ENCODE peak calls at places on chromosomes 6 and 20, in six cellular contexts. One of them, this sample, is unnamed.
A peak's percentile ranks its signal among the peaks of the same experiment; 100 is the strongest.

GRCh38 chr6:3742426-3743344 is 8.8 kb downstream of the PXDC1 start:
- DNase-seq in H54: peak; percentile 65
- DNase-seq in activated CD4-positive, CD25-positive, alpha-beta regulatory T cell: peak; percentile 95
- DNase-seq in stimulated activated CD8-positive, alpha-beta memory T cell treated with anti-CD3 and anti-CD28 coated beads, Interleukin-15, amount 100 ng/mL, for 24 hours: peak; percentile 98
- DNase-seq in NCI-H2029 treated with DMSO at 0.1 percent for 48 hours: peak; percentile 99
- DNase-seq in activated CD8-positive, alpha-beta T cell treated with anti-CD3 and anti-CD28 coated beads, Interleukin-2, amount 10 ng/mL, durations not matched to agents 7 days and 5 days: peak; percentile 90
- DNase-seq in this sample: peak; percentile 71

GRCh38 chr6:38974389-38975133 is 74.0 kb upstream of the GLP1R start:
- DNase-seq in stimulated activated CD8-positive, alpha-beta memory T cell treated with anti-CD3 and anti-CD28 coated beads, Interleukin-15, amount 100 ng/mL, for 24 hours: no peak
- DNase-seq in activated CD4-positive, CD25-positive, alpha-beta regulatory T cell: no peak
- DNase-seq in NCI-H2029 treated with DMSO at 0.1 percent for 48 hours: peak; percentile 88
- DNase-seq in H54: no peak
- DNase-seq in activated CD8-positive, alpha-beta T cell treated with anti-CD3 and anti-CD28 coated beads, Interleukin-2, amount 10 ng/mL, durations not matched to agents 7 days and 5 days: no peak
- DNase-seq in this sample: peak; percentile 47

GRCh38 chr6:36838896-36839818 is at the start of gene CPNE5:
- DNase-seq in NCI-H2029 treated with DMSO at 0.1 percent for 48 hours: no peak
- DNase-seq in activated CD4-positive, CD25-positive, alpha-beta regulatory T cell: no peak
- DNase-seq in activated CD8-positive, alpha-beta T cell treated with anti-CD3 and anti-CD28 coated beads, Interleukin-2, amount 10 ng/mL, durations not matched to agents 7 days and 5 days: no peak
- DNase-seq in stimulated activated CD8-positive, alpha-beta memory T cell treated with anti-CD3 and anti-CD28 coated beads, Interleukin-15, amount 100 ng/mL, for 24 hours: no peak
- DNase-seq in H54: no peak
- DNase-seq in this sample: peak; percentile 15

GRCh38 chr6:150607044-150607650 is 7.5 kb downstream of the PLEKHG1 start:
- DNase-seq in stimulated activated CD8-positive, alpha-beta memory T cell treated with anti-CD3 and anti-CD28 coated beads, Interleukin-15, amount 100 ng/mL, for 24 hours: no peak
- DNase-seq in activated CD4-positive, CD25-positive, alpha-beta regulatory T cell: no peak
- DNase-seq in H54: no peak
- DNase-seq in activated CD8-positive, alpha-beta T cell treated with anti-CD3 and anti-CD28 coated beads, Interleukin-2, amount 10 ng/mL, durations not matched to agents 7 days and 5 days: no peak
- DNase-seq in NCI-H2029 treated with DMSO at 0.1 percent for 48 hours: no peak
- DNase-seq in this sample: no peak

GRCh38 chr6:159969204-159969912 is 476 bp downstream of the IGF2R start:
- DNase-seq in activated CD4-positive, CD25-positive, alpha-beta regulatory T cell: peak; percentile 10
- DNase-seq in stimulated activated CD8-positive, alpha-beta memory T cell treated with anti-CD3 and anti-CD28 coated beads, Interleukin-15, amount 100 ng/mL, for 24 hours: no peak
- DNase-seq in activated CD8-positive, alpha-beta T cell treated with anti-CD3 and anti-CD28 coated beads, Interleukin-2, amount 10 ng/mL, durations not matched to agents 7 days and 5 days: peak; percentile 43
- DNase-seq in NCI-H2029 treated with DMSO at 0.1 percent for 48 hours: no peak
- DNase-seq in H54: no peak
- DNase-seq in this sample: peak; percentile 42

GRCh38 chr6:154236646-154237236 is 119.9 kb downstream of the IPCEF1 start:
- DNase-seq in activated CD8-positive, alpha-beta T cell treated with anti-CD3 and anti-CD28 coated beads, Interleukin-2, amount 10 ng/mL, durations not matched to agents 7 days and 5 days: no peak
- DNase-seq in NCI-H2029 treated with DMSO at 0.1 percent for 48 hours: no peak
- DNase-seq in activated CD4-positive, CD25-positive, alpha-beta regulatory T cell: no peak
- DNase-seq in stimulated activated CD8-positive, alpha-beta memory T cell treated with anti-CD3 and anti-CD28 coated beads, Interleukin-15, amount 100 ng/mL, for 24 hours: no peak
- DNase-seq in H54: no peak
- DNase-seq in this sample: no peak

GRCh38 chr6:113293106-113293505 is 564.0 kb upstream of the MARCKS start:
- DNase-seq in stimulated activated CD8-positive, alpha-beta memory T cell treated with anti-CD3 and anti-CD28 coated beads, Interleukin-15, amount 100 ng/mL, for 24 hours: no peak
- DNase-seq in activated CD4-positive, CD25-positive, alpha-beta regulatory T cell: no peak
- DNase-seq in NCI-H2029 treated with DMSO at 0.1 percent for 48 hours: no peak
- DNase-seq in H54: no peak
- DNase-seq in activated CD8-positive, alpha-beta T cell treated with anti-CD3 and anti-CD28 coated beads, Interleukin-2, amount 10 ng/mL, durations not matched to agents 7 days and 5 days: no peak
- DNase-seq in this sample: no peak

GRCh38 chr6:145135702-145136101 is 599.6 kb downstream of the EPM2A start:
- DNase-seq in activated CD4-positive, CD25-positive, alpha-beta regulatory T cell: no peak
- DNase-seq in activated CD8-positive, alpha-beta T cell treated with anti-CD3 and anti-CD28 coated beads, Interleukin-2, amount 10 ng/mL, durations not matched to agents 7 days and 5 days: no peak
- DNase-seq in H54: no peak
- DNase-seq in NCI-H2029 treated with DMSO at 0.1 percent for 48 hours: no peak
- DNase-seq in stimulated activated CD8-positive, alpha-beta memory T cell treated with anti-CD3 and anti-CD28 coated beads, Interleukin-15, amount 100 ng/mL, for 24 hours: no peak
- DNase-seq in this sample: no peak

GRCh38 chr6:145310116-145310515 is 425.2 kb downstream of the EPM2A start:
- DNase-seq in NCI-H2029 treated with DMSO at 0.1 percent for 48 hours: no peak
- DNase-seq in H54: no peak
- DNase-seq in activated CD4-positive, CD25-positive, alpha-beta regulatory T cell: no peak
- DNase-seq in stimulated activated CD8-positive, alpha-beta memory T cell treated with anti-CD3 and anti-CD28 coated beads, Interleukin-15, amount 100 ng/mL, for 24 hours: no peak
- DNase-seq in activated CD8-positive, alpha-beta T cell treated with anti-CD3 and anti-CD28 coated beads, Interleukin-2, amount 10 ng/mL, durations not matched to agents 7 days and 5 days: no peak
- DNase-seq in this sample: peak; percentile 85

GRCh38 chr20:49380245-49380875 is 102.1 kb downstream of the KCNB1 start:
- DNase-seq in H54: no peak
- DNase-seq in activated CD4-positive, CD25-positive, alpha-beta regulatory T cell: no peak
- DNase-seq in activated CD8-positive, alpha-beta T cell treated with anti-CD3 and anti-CD28 coated beads, Interleukin-2, amount 10 ng/mL, durations not matched to agents 7 days and 5 days: no peak
- DNase-seq in NCI-H2029 treated with DMSO at 0.1 percent for 48 hours: no peak
- DNase-seq in stimulated activated CD8-positive, alpha-beta memory T cell treated with anti-CD3 and anti-CD28 coated beads, Interleukin-15, amount 100 ng/mL, for 24 hours: no peak
- DNase-seq in this sample: no peak

GRCh38 chr20:54486583-54486982 is 11.2 kb downstream of the DOK5 start:
- DNase-seq in activated CD4-positive, CD25-positive, alpha-beta regulatory T cell: no peak
- DNase-seq in H54: no peak
- DNase-seq in stimulated activated CD8-positive, alpha-beta memory T cell treated with anti-CD3 and anti-CD28 coated beads, Interleukin-15, amount 100 ng/mL, for 24 hours: no peak
- DNase-seq in NCI-H2029 treated with DMSO at 0.1 percent for 48 hours: no peak
- DNase-seq in activated CD8-positive, alpha-beta T cell treated with anti-CD3 and anti-CD28 coated beads, Interleukin-2, amount 10 ng/mL, durations not matched to agents 7 days and 5 days: no peak
- DNase-seq in this sample: no peak

GRCh38 chr6:7261030-7261841 is 51.8 kb downstream of the SSR1 start:
- DNase-seq in activated CD8-positive, alpha-beta T cell treated with anti-CD3 and anti-CD28 coated beads, Interleukin-2, amount 10 ng/mL, durations not matched to agents 7 days and 5 days: peak; percentile 38
- DNase-seq in activated CD4-positive, CD25-positive, alpha-beta regulatory T cell: no peak
- DNase-seq in stimulated activated CD8-positive, alpha-beta memory T cell treated with anti-CD3 and anti-CD28 coated beads, Interleukin-15, amount 100 ng/mL, for 24 hours: peak; percentile 7
- DNase-seq in NCI-H2029 treated with DMSO at 0.1 percent for 48 hours: peak; percentile 72
- DNase-seq in H54: peak; percentile 95
- DNase-seq in this sample: peak; percentile 88

GRCh38 chr20:2771631-2772080 is 28.8 kb downstream of the CPXM1 start:
- DNase-seq in NCI-H2029 treated with DMSO at 0.1 percent for 48 hours: no peak
- DNase-seq in H54: no peak
- DNase-seq in activated CD4-positive, CD25-positive, alpha-beta regulatory T cell: no peak
- DNase-seq in stimulated activated CD8-positive, alpha-beta memory T cell treated with anti-CD3 and anti-CD28 coated beads, Interleukin-15, amount 100 ng/mL, for 24 hours: no peak
- DNase-seq in activated CD8-positive, alpha-beta T cell treated with anti-CD3 and anti-CD28 coated beads, Interleukin-2, amount 10 ng/mL, durations not matched to agents 7 days and 5 days: no peak
- DNase-seq in this sample: peak; percentile 39

GRCh38 chr6:111677186-111677990 is 71.7 kb upstream of the TRAF3IP2 start:
- DNase-seq in NCI-H2029 treated with DMSO at 0.1 percent for 48 hours: no peak
- DNase-seq in activated CD4-positive, CD25-positive, alpha-beta regulatory T cell: no peak
- DNase-seq in H54: no peak
- DNase-seq in activated CD8-positive, alpha-beta T cell treated with anti-CD3 and anti-CD28 coated beads, Interleukin-2, amount 10 ng/mL, durations not matched to agents 7 days and 5 days: no peak
- DNase-seq in stimulated activated CD8-positive, alpha-beta memory T cell treated with anti-CD3 and anti-CD28 coated beads, Interleukin-15, amount 100 ng/mL, for 24 hours: no peak
- DNase-seq in this sample: no peak

GRCh38 chr6:37868447-37868825 is 48.9 kb downstream of the ZFAND3 start:
- DNase-seq in H54: no peak
- DNase-seq in activated CD8-positive, alpha-beta T cell treated with anti-CD3 and anti-CD28 coated beads, Interleukin-2, amount 10 ng/mL, durations not matched to agents 7 days and 5 days: no peak
- DNase-seq in stimulated activated CD8-positive, alpha-beta memory T cell treated with anti-CD3 and anti-CD28 coated beads, Interleukin-15, amount 100 ng/mL, for 24 hours: no peak
- DNase-seq in activated CD4-positive, CD25-positive, alpha-beta regulatory T cell: no peak
- DNase-seq in NCI-H2029 treated with DMSO at 0.1 percent for 48 hours: no peak
- DNase-seq in this sample: peak; percentile 84

GRCh38 chr6:6683964-6684363 is 95.4 kb downstream of the LY86 start:
- DNase-seq in NCI-H2029 treated with DMSO at 0.1 percent for 48 hours: no peak
- DNase-seq in activated CD8-positive, alpha-beta T cell treated with anti-CD3 and anti-CD28 coated beads, Interleukin-2, amount 10 ng/mL, durations not matched to agents 7 days and 5 days: no peak
- DNase-seq in activated CD4-positive, CD25-positive, alpha-beta regulatory T cell: no peak
- DNase-seq in H54: no peak
- DNase-seq in stimulated activated CD8-positive, alpha-beta memory T cell treated with anti-CD3 and anti-CD28 coated beads, Interleukin-15, amount 100 ng/mL, for 24 hours: no peak
- DNase-seq in this sample: no peak

GRCh38 chr6:89050155-89050554 is 30.4 kb upstream of the PNRC1 start:
- DNase-seq in stimulated activated CD8-positive, alpha-beta memory T cell treated with anti-CD3 and anti-CD28 coated beads, Interleukin-15, amount 100 ng/mL, for 24 hours: no peak
- DNase-seq in NCI-H2029 treated with DMSO at 0.1 percent for 48 hours: no peak
- DNase-seq in activated CD8-positive, alpha-beta T cell treated with anti-CD3 and anti-CD28 coated beads, Interleukin-2, amount 10 ng/mL, durations not matched to agents 7 days and 5 days: no peak
- DNase-seq in H54: no peak
- DNase-seq in activated CD4-positive, CD25-positive, alpha-beta regulatory T cell: no peak
- DNase-seq in this sample: peak; percentile 6

GRCh38 chr6:21947751-21948386 is 349.0 kb downstream of the PRL start:
- DNase-seq in NCI-H2029 treated with DMSO at 0.1 percent for 48 hours: peak; percentile 51
- DNase-seq in activated CD4-positive, CD25-positive, alpha-beta regulatory T cell: no peak
- DNase-seq in stimulated activated CD8-positive, alpha-beta memory T cell treated with anti-CD3 and anti-CD28 coated beads, Interleukin-15, amount 100 ng/mL, for 24 hours: no peak
- DNase-seq in H54: no peak
- DNase-seq in activated CD8-positive, alpha-beta T cell treated with anti-CD3 and anti-CD28 coated beads, Interleukin-2, amount 10 ng/mL, durations not matched to agents 7 days and 5 days: no peak
- DNase-seq in this sample: peak; percentile 76